ENCODE peak calls at places on chromosomes 13 and 19, in four cellular contexts. One of them, this sample, is unnamed.

GRCh38 chr19:48258350-48258749 is 2.6 kb upstream of the CARD8 start:
- DNase-seq in GM04504: no peak
- DNase-seq in stimulated activated CD4-positive, alpha-beta T cell treated with anti-CD3 and anti-CD28 coated beads, Interleukin-1b, Interleukin-23, amount 100 ng/mL, for 24 hours: no peak
- DNase-seq in HL-60: peak
- DNase-seq in this sample: no peak

GRCh38 chr13:25886438-25887214 is 165.2 kb downstream of the SHISA2 start:
- DNase-seq in GM04504: no peak
- DNase-seq in HL-60: no peak
- DNase-seq in stimulated activated CD4-positive, alpha-beta T cell treated with anti-CD3 and anti-CD28 coated beads, Interleukin-1b, Interleukin-23, amount 100 ng/mL, for 24 hours: no peak
- DNase-seq in this sample: no peak

GRCh38 chr19:51473009-51473707 is 5.2 kb upstream of the CEACAM18 start:
- DNase-seq in GM04504: peak
- DNase-seq in stimulated activated CD4-positive, alpha-beta T cell treated with anti-CD3 and anti-CD28 coated beads, Interleukin-1b, Interleukin-23, amount 100 ng/mL, for 24 hours: peak
- DNase-seq in HL-60: peak
- DNase-seq in this sample: peak

GRCh38 chr19:48203227-48203793 is 32.8 kb downstream of the ZSWIM9 start:
- DNase-seq in GM04504: no peak
- DNase-seq in HL-60: no peak
- DNase-seq in stimulated activated CD4-positive, alpha-beta T cell treated with anti-CD3 and anti-CD28 coated beads, Interleukin-1b, Interleukin-23, amount 100 ng/mL, for 24 hours: no peak
- DNase-seq in this sample: no peak

GRCh38 chr13:93320942-93321341 is 94.3 kb downstream of the GPC6 start:
- DNase-seq in HL-60: no peak
- DNase-seq in stimulated activated CD4-positive, alpha-beta T cell treated with anti-CD3 and anti-CD28 coated beads, Interleukin-1b, Interleukin-23, amount 100 ng/mL, for 24 hours: no peak
- DNase-seq in GM04504: no peak
- DNase-seq in this sample: no peak

GRCh38 chr19:39823693-39824092 is 10.3 kb downstream of the DYRK1B start:
- DNase-seq in GM04504: no peak
- DNase-seq in stimulated activated CD4-positive, alpha-beta T cell treated with anti-CD3 and anti-CD28 coated beads, Interleukin-1b, Interleukin-23, amount 100 ng/mL, for 24 hours: no peak
- DNase-seq in HL-60: no peak
- DNase-seq in this sample: no peak

GRCh38 chr19:11699931-11700794 is 38.6 kb downstream of the ZNF823 start:
- DNase-seq in GM04504: no peak
- DNase-seq in stimulated activated CD4-positive, alpha-beta T cell treated with anti-CD3 and anti-CD28 coated beads, Interleukin-1b, Interleukin-23, amount 100 ng/mL, for 24 hours: no peak
- DNase-seq in HL-60: peak
- DNase-seq in this sample: no peak

GRCh38 chr13:98349731-98350305 is 172.7 kb upstream of the RNF113B start:
- DNase-seq in stimulated activated CD4-positive, alpha-beta T cell treated with anti-CD3 and anti-CD28 coated beads, Interleukin-1b, Interleukin-23, amount 100 ng/mL, for 24 hours: no peak
- DNase-seq in HL-60: peak
- DNase-seq in GM04504: no peak
- DNase-seq in this sample: no peak

GRCh38 chr19:54297759-54298305 is 15.1 kb downstream of the LILRA5 start:
- DNase-seq in stimulated activated CD4-positive, alpha-beta T cell treated with anti-CD3 and anti-CD28 coated beads, Interleukin-1b, Interleukin-23, amount 100 ng/mL, for 24 hours: no peak
- DNase-seq in HL-60: peak
- DNase-seq in GM04504: no peak
- DNase-seq in this sample: no peak

This sample was measured in retinal pigment epithelial cell.